ENCODE peak calls at places on chromosomes 12 and 14, in four cellular contexts. D is HEK293T, I is K562, M is GM12878. F is an unnamed sample.

GRCh38 chr12:107488666-107489065 is 196.9 kb upstream of the PWP1 start:
- DNase-seq in D (no peak), I (no peak), M (no peak), F (no peak)

GRCh38 chr14:103281496-103282231 is 52.4 kb upstream of the EIF5 start:
- DNase-seq in D (peak; percentile 66), I (peak; percentile 41), M (no peak), F (peak; percentile 49)

GRCh38 chr14:34059925-34060746 is 109.3 kb upstream of the EGLN3 start:
- DNase-seq in D (peak; percentile 76), I (peak; percentile 88), M (no peak), F (peak; percentile 56)

GRCh38 chr14:29814153-29815057 is 113.2 kb downstream of the PRKD1 start:
- DNase-seq in D (no peak), I (no peak), M (no peak), F (no peak)

GRCh38 chr12:54417712-54418440 is 1.2 kb downstream of the ITGA5 start:
- DNase-seq in D (no peak), I (peak; percentile 38), M (no peak), F (no peak)

GRCh38 chr14:22656945-22657711 is 13.0 kb upstream of the OR6J1 start:
- DNase-seq in D (no peak), I (no peak), M (no peak), F (no peak)

GRCh38 chr12:12551115-12551514 is 11.5 kb downstream of the DUSP16 start:
- DNase-seq in D (no peak), I (no peak), M (no peak), F (no peak)

GRCh38 chr14:99579903-99580570 is 24.0 kb downstream of the CCDC85C start:
- DNase-seq in D (no peak), I (peak; percentile 14), M (no peak), F (no peak)

GRCh38 chr14:20782280-20782890 is 1.3 kb downstream of the RNASE6 start:
- DNase-seq in D (no peak), I (no peak), M (no peak), F (no peak)

GRCh38 chr14:73744175-73744867 is 30.1 kb upstream of the PNMA1 start:
- DNase-seq in D (no peak), I (no peak), M (no peak), F (no peak)

GRCh38 chr14:36529062-36529461 is 9.0 kb upstream of the NKX2-1 start:
- DNase-seq in D (no peak), I (no peak), M (no peak), F (no peak)

GRCh38 chr14:104144911-104145825 is 6.8 kb downstream of the KIF26A start:
- DNase-seq in D (no peak), I (no peak), M (no peak), F (no peak)

GRCh38 chr14:53038629-53039028 is 87.8 kb upstream of the FERMT2 start:
- DNase-seq in D (no peak), I (no peak), M (no peak), F (no peak)

GRCh38 chr14:89757313-89757939 is 197.1 kb downstream of the EFCAB11 start:
- DNase-seq in D (no peak), I (no peak), M (no peak), F (no peak)

GRCh38 chr12:45259732-45260480 is 44.0 kb downstream of the ANO6 start:
- DNase-seq in D (no peak), I (no peak), M (no peak), F (peak; percentile 91)

GRCh38 chr12:45122776-45123380 is 72.0 kb upstream of the DBX2 start:
- DNase-seq in D (peak; percentile 32), I (peak; percentile 30), M (no peak), F (peak; percentile 17)

GRCh38 chr14:75204106-75204505 is 27.7 kb upstream of the TMED10 start:
- DNase-seq in D (no peak), I (no peak), M (no peak), F (no peak)

GRCh38 chr12:104549820-104550480 is 93.2 kb downstream of the CHST11 start:
- DNase-seq in D (no peak), I (no peak), M (no peak), F (no peak)

GRCh38 chr12:32533971-32534590 is 134.7 kb downstream of the FGD4 start:
- DNase-seq in D (peak; percentile 58), I (peak; percentile 4), M (no peak), F (peak; percentile 94)

GRCh38 chr12:107992016-107992415 is 137.1 kb upstream of the WSCD2 start:
- DNase-seq in D (no peak), I (no peak), M (no peak), F (no peak)

GRCh38 chr12:85575115-85576096 is 260.8 kb downstream of the RASSF9 start:
- DNase-seq in D (peak; percentile 66), I (peak; percentile 26), M (peak; percentile 13), F (peak; percentile 63)

GRCh38 chr12:51421266-51421884 is 3.3 kb upstream of the SLC4A8 start:
- DNase-seq in D (peak; percentile 72), I (peak; percentile 76), M (no peak), F (peak; percentile 48)

GRCh38 chr12:13362260-13362841 is 165.8 kb downstream of the EMP1 start:
- DNase-seq in D (peak; percentile 71), I (peak; percentile 59), M (no peak), F (peak; percentile 47)

GRCh38 chr12:110372056-110372425 is 31.5 kb downstream of the ANAPC7 start:
- DNase-seq in D (no peak), I (no peak), M (no peak), F (no peak)

GRCh38 chr14:92914087-92914656 is 8.8 kb upstream of the CHGA start:
- DNase-seq in D (no peak), I (peak; percentile 62), M (no peak), F (peak; percentile 40)

GRCh38 chr14:100374891-100375272 is 51.7 kb downstream of the SLC25A47 start:
- DNase-seq in D (no peak), I (peak; percentile 17), M (no peak), F (no peak)

GRCh38 chr12:8048906-8049305 is 16.4 kb downstream of the FOXJ2 start:
- DNase-seq in D (no peak), I (no peak), M (no peak), F (no peak)

GRCh38 chr14:98994571-98994970 is 277.4 kb downstream of the BCL11B start:
- DNase-seq in D (no peak), I (no peak), M (no peak), F (no peak)

GRCh38 chr12:93624595-93625294 is 52.3 kb downstream of the SOCS2 start:
- DNase-seq in D (no peak), I (peak; percentile 66), M (peak; percentile 63), F (peak; percentile 52)

GRCh38 chr12:52164624-52165023 is 27.2 kb downstream of the KRT80 start:
- DNase-seq in D (no peak), I (no peak), M (no peak), F (peak; percentile 43)

GRCh38 chr14:32230181-32230580 is 27.1 kb upstream of the RNU6-8 start:
- DNase-seq in D (no peak), I (no peak), M (no peak), F (no peak)

GRCh38 chr12:116964004-116964739 is 53.4 kb downstream of the FBXW8 start:
- DNase-seq in D (no peak), I (no peak), M (no peak), F (no peak)

GRCh38 chr14:68576496-68577244 is 216.2 kb downstream of the ZFP36L1 start:
- DNase-seq in D (no peak), I (peak; percentile 27), M (no peak), F (peak; percentile 52)
- TF ChIP-seq FOXM1 in D (no peak), I (no peak), M (no peak), F (no peak)

GRCh38 chr14:69107407-69108003 is 45.4 kb downstream of the DCAF5 start:
- DNase-seq in D (peak; percentile 66), I (peak; percentile 61), M (peak; percentile 20), F (peak; percentile 69)
- TF ChIP-seq FOXM1 in D (no peak), I (no peak), M (no peak), F (no peak)

GRCh38 chr12:113912761-113913295 is 53.3 kb downstream of the RBM19 start:
- DNase-seq in D (peak; percentile 80), I (peak; percentile 81), M (no peak), F (peak; percentile 50)
- TF ChIP-seq FOXM1 in D (no peak), I (no peak), M (no peak), F (no peak)

DNA sequence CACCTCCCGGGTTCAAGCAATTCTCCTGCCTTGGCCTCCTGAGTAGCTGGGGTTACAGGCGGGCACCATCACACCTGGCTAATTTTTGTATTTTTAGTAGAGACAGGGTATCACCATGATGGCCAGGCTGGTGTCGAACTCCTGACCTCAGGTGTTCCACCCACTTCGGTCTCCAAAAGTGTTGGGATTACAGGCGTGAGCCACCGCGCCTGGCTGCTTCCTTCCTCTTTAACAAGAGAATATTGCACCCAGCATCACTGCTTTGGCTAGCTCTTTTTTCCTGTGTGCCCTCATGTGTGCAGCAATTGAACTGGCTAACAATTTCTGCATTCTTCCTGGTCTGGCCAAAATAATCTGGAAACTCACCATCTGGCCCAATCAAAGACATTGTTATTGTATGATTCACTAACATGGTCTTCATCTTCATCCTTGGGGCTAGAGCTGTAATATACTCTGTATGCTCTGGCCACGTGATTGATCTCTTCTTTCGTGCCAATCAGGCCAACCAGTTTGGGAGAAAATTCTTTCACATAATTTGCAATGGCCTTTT is 2.7 kb upstream of the ASB8 start:
- DNase-seq in D (no peak), I (no peak), M (no peak), F (no peak)
- TF ChIP-seq FOXM1 in D (no peak), I (no peak), M (no peak), F (no peak)

DNA sequence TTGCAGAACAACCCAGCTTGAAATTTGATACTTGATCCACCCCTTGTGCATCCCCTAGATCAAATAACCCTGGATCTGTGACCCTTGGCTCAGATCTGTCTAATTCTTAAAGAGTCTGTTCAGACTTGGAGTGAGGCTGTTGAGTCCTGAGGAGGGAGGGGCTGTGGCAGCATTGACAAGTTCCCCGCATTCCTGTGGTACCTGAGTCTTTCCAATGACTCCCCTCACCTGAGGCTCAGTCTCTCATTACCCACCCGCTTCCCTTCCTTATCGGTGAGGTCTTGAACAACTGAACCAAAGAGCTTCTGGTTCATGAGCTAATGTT is 16.1 kb upstream of the HDAC7 start:
- DNase-seq in D (no peak), I (peak; percentile 69), M (no peak), F (no peak)
- TF ChIP-seq FOXM1 in D (no peak), I (no peak), M (no peak), F (no peak)

F was measured in HepG2.